ENCODE peak calls at places on chromosome 4, in nine cellular contexts. H, V, Y, G, O, B, M, J and P are unnamed samples.

GRCh38 chr4:141132689-141133145 is 552 bp downstream of the RNF150 start:
- DNase-seq in J (no peak), O (peak), G (no peak), H (no peak), V (peak), M (peak), B (peak), Y (no peak), P (no peak)

GRCh38 chr4:39937683-39938268 is 39.9 kb downstream of the PDS5A start:
- DNase-seq in J (no peak), V (no peak), G (no peak), M (no peak), B (no peak), H (peak), Y (no peak), O (no peak), P (no peak)

GRCh38 chr4:182871616-182872015 is 45.6 kb downstream of the DCTD start:
- DNase-seq in V (no peak), B (no peak), Y (no peak), G (no peak), J (no peak), M (no peak), O (no peak), H (no peak), P (no peak)

GRCh38 chr4:184371390-184371787 is 103.0 kb downstream of the IRF2 start:
- DNase-seq in O (no peak), V (no peak), J (no peak), G (no peak), M (no peak), Y (no peak), H (no peak), B (no peak), P (no peak)

GRCh38 chr4:146210890-146211289 is 3.4 kb upstream of the REELD1 start:
- DNase-seq in G (no peak), V (no peak), J (no peak), Y (no peak), B (no peak), O (no peak), M (no peak), H (no peak), P (no peak)

GRCh38 chr4:40283968-40284367 is 51.2 kb upstream of the CHRNA9 start:
- DNase-seq in M (no peak), O (no peak), H (no peak), Y (peak), B (no peak), G (peak), J (peak), V (peak), P (no peak)

GRCh38 chr4:184310171-184310567 is 92.5 kb upstream of the ENPP6 start:
- DNase-seq in H (no peak), V (no peak), J (no peak), G (peak), O (no peak), M (no peak), B (peak), Y (no peak), P (no peak)

GRCh38 chr4:81424336-81424735 is 47.4 kb downstream of the RASGEF1B start:
- DNase-seq in Y (no peak), O (no peak), H (no peak), M (no peak), V (no peak), B (no peak), G (no peak), J (no peak), P (no peak)

GRCh38 chr4:46594658-46595057 is 204.7 kb upstream of the GABRA2 start:
- DNase-seq in Y (no peak), H (no peak), V (no peak), J (no peak), M (no peak), G (no peak), O (no peak), B (no peak), P (no peak)

GRCh38 chr4:15601862-15602261 is 53.3 kb downstream of the FBXL5 start:
- DNase-seq in G (no peak), Y (no peak), M (no peak), O (no peak), H (no peak), J (peak), V (no peak), B (no peak), P (no peak)

GRCh38 chr4:30719363-30720020 is 677 bp upstream of the PCDH7 start:
- DNase-seq in H (no peak), G (no peak), O (no peak), Y (no peak), M (peak), B (peak), J (no peak), V (peak), P (no peak)

GRCh38 chr4:67810011-67810410 is 55.8 kb upstream of the GNRHR start:
- DNase-seq in O (no peak), M (no peak), Y (no peak), J (no peak), V (no peak), G (no peak), B (no peak), H (no peak), P (no peak)

GRCh38 chr4:11566440-11567022 is 137.8 kb upstream of the HS3ST1 start:
- DNase-seq in J (peak), B (no peak), O (no peak), H (peak), Y (no peak), M (no peak), V (no peak), G (no peak), P (no peak)

GRCh38 chr4:144670776-144671175 is 24.8 kb downstream of the HHIP start:
- DNase-seq in M (no peak), B (no peak), J (no peak), V (no peak), Y (no peak), H (no peak), G (no peak), O (no peak), P (no peak)

GRCh38 chr4:72935462-72935861 is 134.1 kb downstream of the COX18 start:
- DNase-seq in B (no peak), V (no peak), H (no peak), M (no peak), Y (no peak), O (no peak), G (no peak), J (no peak), P (no peak)

GRCh38 chr4:8732681-8733243 is 138.9 kb downstream of the HMX1 start:
- DNase-seq in J (no peak), V (no peak), Y (no peak), M (no peak), G (no peak), O (no peak), B (no peak), H (no peak), P (no peak)

GRCh38 chr4:106062452-106062875 is 167.2 kb downstream of the NPNT start:
- DNase-seq in V (peak), H (peak), Y (no peak), B (no peak), O (no peak), M (no peak), G (no peak), J (peak), P (peak)

GRCh38 chr4:23906839-23907238 is 17.0 kb upstream of the PPARGC1A start:
- DNase-seq in Y (no peak), B (no peak), H (no peak), M (no peak), J (no peak), V (no peak), O (no peak), G (no peak), P (no peak)

GRCh38 chr4:1809754-1810502 is 16.8 kb downstream of the FGFR3 start:
- DNase-seq in H (peak), O (peak), J (peak), M (peak), G (peak), B (peak), V (peak), Y (peak), P (peak)

GRCh38 chr4:23945521-23946017 is 55.7 kb upstream of the PPARGC1A start:
- DNase-seq in H (peak), G (no peak), V (no peak), Y (no peak), J (no peak), O (no peak), B (no peak), M (peak), P (no peak)

GRCh38 chr4:150280081-150280950 is 202.1 kb downstream of the DCLK2 start:
- DNase-seq in J (no peak), O (no peak), G (no peak), H (peak), B (no peak), V (peak), Y (no peak), M (no peak), P (peak)

GRCh38 chr4:101033986-101034385 is 313.3 kb downstream of the PPP3CA start:
- DNase-seq in H (no peak), B (peak), Y (no peak), G (no peak), M (no peak), O (no peak), V (no peak), J (no peak), P (no peak)